ENCODE peak calls at places on chromosomes 4 and X, in five cellular contexts. T is fibroblast of lung, L is fibroblast of mammary gland, Z is cardiac muscle cell, A is HCT116. O is an unnamed sample.

GRCh38 chr4:68271851-68272756 is 26.6 kb upstream of the TMPRSS11B start:
- DNase-seq in T (peak), L (peak), Z (peak), A (peak), O (peak)

GRCh38 chrX:154490021-154490413 is 412 bp downstream of the SLC10A3 start:
- DNase-seq in T (peak), L (peak), Z (no peak), A (no peak), O (no peak)

GRCh38 chr4:16513876-16514275 is 287.6 kb upstream of the TAPT1 start:
- DNase-seq in T (no peak), L (no peak), Z (no peak), A (no peak), O (no peak)

GRCh38 chr4:147025042-147025441 is 79.4 kb upstream of the TTC29 start:
- DNase-seq in T (no peak), L (no peak), Z (no peak), A (no peak), O (no peak)

GRCh38 chr4:48090621-48091020 is 43.4 kb downstream of the TXK start:
- DNase-seq in T (no peak), L (no peak), Z (no peak), A (no peak), O (no peak)

GRCh38 chr4:190020790-190021717 is 6.0 kb downstream of the FRG2 start:
- DNase-seq in T (peak), L (peak), Z (peak), A (no peak), O (no peak)

GRCh38 chr4:2789801-2790582 is 2.9 kb upstream of the SH3BP2 start:
- DNase-seq in T (no peak), L (no peak), Z (no peak), A (no peak), O (no peak)

GRCh38 chrX:102715967-102716366 is 3.7 kb downstream of the GPRASP2 start:
- DNase-seq in T (no peak), L (no peak), Z (no peak), A (no peak), O (no peak)

GRCh38 chr4:139014391-139015268 is 951 bp upstream of the NOCT start:
- DNase-seq in T (peak), L (peak), Z (no peak), A (peak), O (peak)

GRCh38 chrX:1246816-1247215 is 21.8 kb upstream of the CSF2RA start:
- DNase-seq in T (peak), L (peak), Z (peak), A (peak), O (peak)

GRCh38 chrX:139200793-139201192 is 329.7 kb upstream of the F9 start:
- DNase-seq in T (peak), L (peak), Z (no peak), A (no peak), O (no peak)

GRCh38 chr4:142402925-142403324 is 443.2 kb downstream of the INPP4B start:
- DNase-seq in T (peak), L (peak), Z (no peak), A (no peak), O (no peak)

GRCh38 chrX:100863326-100863854 is 10.8 kb downstream of the NOX1 start:
- DNase-seq in T (peak), L (no peak), Z (no peak), A (no peak), O (no peak)

GRCh38 chrX:24285082-24285481 is 28.8 kb downstream of the SUPT20HL2 start:
- DNase-seq in T (no peak), L (peak), Z (no peak), A (no peak), O (no peak)

GRCh38 chr4:153464068-153464467 is 2.1 kb upstream of the TMEM131L start:
- DNase-seq in T (no peak), L (no peak), Z (no peak), A (no peak), O (no peak)

GRCh38 chrX:46634577-46634976 is 61.0 kb downstream of the CHST7 start:
- DNase-seq in T (peak), L (peak), Z (no peak), A (no peak), O (no peak)

GRCh38 chr4:184400375-184400870 is 73.9 kb downstream of the IRF2 start:
- DNase-seq in T (peak), L (peak), Z (no peak), A (no peak), O (peak)

DNA sequence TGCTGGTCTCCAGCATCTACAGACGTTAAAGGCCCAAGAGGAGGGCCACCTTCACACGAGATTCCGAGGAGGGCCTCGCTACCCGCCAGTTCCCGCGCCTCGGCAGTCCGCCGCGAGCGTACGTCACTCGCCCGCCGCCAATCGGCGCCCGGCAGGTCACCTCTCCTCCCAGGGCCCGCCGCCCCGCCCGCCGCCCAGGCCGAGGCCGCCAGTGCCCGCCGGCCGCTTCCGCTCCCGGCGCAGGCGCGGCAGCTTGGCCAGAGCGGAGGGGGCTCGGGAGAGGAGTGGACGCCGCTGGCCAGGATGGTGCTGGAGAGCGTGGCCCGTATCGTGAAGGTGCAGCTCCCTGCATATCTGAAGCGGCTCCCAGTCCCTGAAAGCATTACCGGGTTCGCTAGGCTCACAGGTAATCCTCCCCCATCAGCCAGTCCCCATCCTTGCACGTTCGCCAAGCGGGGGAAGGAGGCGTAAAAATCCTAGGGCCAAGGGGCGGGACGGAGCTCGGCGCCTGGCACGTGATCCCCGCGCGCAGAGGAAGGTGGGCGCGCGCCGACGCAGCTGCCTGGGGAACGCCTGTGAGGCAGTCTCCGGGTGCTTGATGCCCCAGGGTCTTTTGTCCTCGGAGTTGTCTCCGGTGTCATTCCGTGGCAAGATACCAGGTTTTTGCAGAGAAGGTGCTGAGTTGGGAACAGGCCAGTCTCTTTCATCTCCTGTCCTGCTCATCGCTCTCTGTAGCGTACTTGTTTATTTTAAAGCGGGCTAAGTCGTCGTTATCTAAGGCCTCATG is at the start of gene CISD2:
- DNase-seq in T (peak), L (peak), Z (peak), A (peak), O (peak)
- TF ChIP-seq CTCF in T (no peak), L (no peak), Z (no peak), A (no peak), O (no peak)

DNA sequence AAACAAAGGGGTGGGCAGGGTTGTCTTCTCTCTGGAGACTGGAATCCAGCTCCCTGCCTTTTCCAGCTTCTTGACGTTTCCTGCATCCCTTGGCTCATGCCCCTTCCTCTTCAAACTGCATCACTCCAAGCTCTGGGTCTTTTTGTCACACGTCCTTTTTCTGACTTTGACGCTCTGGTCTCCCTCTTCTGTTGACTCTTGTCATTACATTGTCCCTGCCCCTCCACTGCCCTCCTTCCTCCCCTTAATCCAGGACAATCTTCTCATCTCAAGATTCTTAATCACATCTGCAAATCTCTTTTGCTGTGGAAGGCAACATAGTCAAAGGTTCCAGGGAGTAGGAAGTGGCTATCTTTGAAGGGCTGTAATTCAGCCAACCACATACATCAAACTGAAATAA is 178.3 kb downstream of the TMA16 start:
- DNase-seq in T (no peak), L (no peak), Z (no peak), A (no peak), O (no peak)
- TF ChIP-seq CTCF in T (no peak), L (no peak), Z (no peak), A (peak), O (no peak)

GRCh38 chrX:15781964-15782711 is 8.1 kb upstream of the ZRSR2 start:
- DNase-seq in T (no peak), L (no peak), Z (no peak), A (no peak), O (no peak)
- TF ChIP-seq CTCF in T (no peak), L (no peak), Z (no peak), A (no peak), O (no peak)

GRCh38 chr4:89486042-89486441 is 178.4 kb upstream of the GPRIN3 start:
- DNase-seq in T (peak), L (peak), Z (peak), A (no peak), O (peak)
- TF ChIP-seq CTCF in T (peak), L (peak), Z (peak), A (no peak), O (peak)

GRCh38 chr4:176664964-176665363 is 127.8 kb downstream of the VEGFC start:
- DNase-seq in T (no peak), L (no peak), Z (peak), A (no peak), O (no peak)

GRCh38 chr4:176654565-176655216 is 138.0 kb downstream of the VEGFC start:
- DNase-seq in T (no peak), L (no peak), Z (no peak), A (no peak), O (no peak)

GRCh38 chr4:176656108-176656507 is 136.6 kb downstream of the VEGFC start:
- DNase-seq in T (no peak), L (no peak), Z (no peak), A (no peak), O (no peak)

DNA sequence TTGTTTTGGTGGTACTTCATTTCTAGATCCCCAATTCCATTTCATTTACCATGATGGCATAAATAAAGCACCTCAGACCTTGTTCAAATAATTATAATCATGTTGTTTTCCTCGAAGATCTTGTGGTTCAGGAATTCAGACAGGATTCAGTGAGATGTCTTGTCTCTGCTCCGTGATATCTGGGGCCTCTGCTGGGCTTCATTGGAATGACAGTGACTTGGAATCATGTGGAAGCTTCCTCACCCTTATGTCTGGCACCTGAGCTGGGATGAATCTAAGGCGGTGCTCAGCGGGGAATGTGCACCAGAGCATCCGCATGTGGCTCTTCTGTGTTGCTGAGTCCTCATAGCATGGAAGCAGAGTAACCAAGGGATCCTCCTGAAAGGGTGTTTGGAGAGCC is 132.2 kb downstream of the VEGFC start:
- DNase-seq in T (no peak), L (no peak), Z (no peak), A (no peak), O (no peak)
- TF ChIP-seq CTCF in T (peak), L (peak), Z (no peak), A (peak), O (no peak)